ENCODE peak calls at places on chromosomes 3 and 15, in seven cellular contexts. Y is natural killer cell treated with Interleukin-12 subunit alpha and Interleukin-12 subunit beta and Interleukin-15 and Interleukin-18, amount 100 ng/mL, for 72 hours; H is cardiac septum; X is neural crest cell; U is AG08396; G is iPS-NIHi11; R is stimulated activated CD4-positive, alpha-beta T cell treated with anti-CD3 and anti-CD28 coated beads, Interleukin-12 subunit alpha, Interleukin-12 subunit beta, amount 100 ng/mL, for 48 hours. W is an unnamed sample.

GRCh38 chr15:28093761-28094535 is 5.2 kb downstream of the OCA2 start:
- DNase-seq in X (no peak), H (no peak), Y (no peak), G (peak; percentile 42), R (no peak), U (no peak), W (no peak)

GRCh38 chr3:12591456-12591855 is 34.6 kb downstream of the MKRN2 start:
- DNase-seq in R (no peak), G (no peak), Y (no peak), X (no peak), H (no peak), U (no peak), W (no peak)

GRCh38 chr3:57974796-57975388 is 33.3 kb upstream of the FLNB start:
- DNase-seq in X (no peak), G (no peak), H (no peak), R (no peak), U (peak; percentile 78), Y (no peak), W (no peak)

GRCh38 chr15:42020713-42021273 is at the start of gene PLA2G4E:
- DNase-seq in R (no peak), H (no peak), U (no peak), Y (no peak), X (no peak), G (no peak), W (no peak)

GRCh38 chr3:153163349-153164008 is 1.5 kb downstream of the RAP2B start:
- DNase-seq in G (peak; percentile 10), H (no peak), R (no peak), X (no peak), Y (no peak), U (no peak), W (no peak)

GRCh38 chr15:75455982-75456531 is 4.6 kb upstream of the SIN3A start:
- DNase-seq in G (peak; percentile 64), Y (peak; percentile 79), X (no peak), U (peak; percentile 32), R (no peak), H (no peak), W (peak; percentile 50)

GRCh38 chr3:188760408-188760807 is 411.4 kb upstream of the TPRG1 start:
- DNase-seq in U (no peak), H (no peak), R (no peak), X (no peak), G (no peak), Y (no peak), W (no peak)

GRCh38 chr3:30315452-30315851 is 290.9 kb upstream of the TGFBR2 start:
- DNase-seq in G (no peak), U (peak; percentile 16), R (no peak), H (no peak), X (no peak), Y (no peak), W (no peak)

GRCh38 chr3:126469479-126469878 is 6.2 kb downstream of the ZXDC start:
- DNase-seq in R (no peak), U (no peak), G (no peak), H (no peak), X (no peak), Y (peak; percentile 51), W (no peak)

GRCh38 chr3:31364711-31365110 is 168.0 kb upstream of the STT3B start:
- DNase-seq in U (no peak), H (no peak), Y (no peak), X (no peak), G (no peak), R (no peak), W (no peak)

GRCh38 chr3:187261541-187261969 is 30.0 kb downstream of the MASP1 start:
- DNase-seq in R (no peak), H (no peak), X (no peak), G (no peak), Y (no peak), U (peak; percentile 29), W (no peak)

GRCh38 chr3:157111578-157111977 is 48.4 kb downstream of the CCNL1 start:
- DNase-seq in Y (no peak), H (no peak), U (no peak), X (no peak), G (no peak), R (no peak), W (no peak)

GRCh38 chr15:52005748-52006701 is 13.0 kb upstream of the MAPK6 start:
- DNase-seq in G (no peak), U (peak; percentile 43), Y (no peak), H (no peak), X (no peak), R (no peak), W (no peak)

GRCh38 chr3:167728176-167728575 is 6.5 kb downstream of the PDCD10 start:
- DNase-seq in G (no peak), U (peak; percentile 48), H (no peak), Y (no peak), X (no peak), R (no peak), W (no peak)

GRCh38 chr15:55320963-55321362 is 1.9 kb downstream of the PIGB start:
- DNase-seq in G (no peak), U (no peak), R (no peak), X (no peak), H (no peak), Y (no peak), W (no peak)

GRCh38 chr3:69472093-69472492 is 86.2 kb upstream of the FRMD4B start:
- DNase-seq in H (no peak), G (no peak), U (no peak), Y (no peak), X (no peak), R (no peak), W (no peak)

GRCh38 chr15:78541744-78542034 is 1.4 kb downstream of the PSMA4 start:
- DNase-seq in U (no peak), Y (no peak), G (no peak), H (no peak), X (no peak), R (no peak), W (no peak)

GRCh38 chr3:47533481-47533880 is 20.0 kb upstream of the ELP6 start:
- DNase-seq in X (no peak), H (no peak), G (no peak), U (no peak), R (no peak), Y (no peak), W (no peak)

GRCh38 chr3:189272500-189273119 is 100.8 kb downstream of the TPRG1 start:
- DNase-seq in U (no peak), X (no peak), Y (no peak), H (no peak), G (peak; percentile 47), R (no peak), W (peak; percentile 60)

GRCh38 chr3:120153294-120153693 is 59.0 kb upstream of the GSK3B start:
- DNase-seq in Y (no peak), G (no peak), R (no peak), H (no peak), U (peak; percentile 41), X (no peak), W (no peak)

GRCh38 chr3:108430540-108430939 is 79.9 kb downstream of the MYH15 start:
- DNase-seq in R (no peak), Y (no peak), U (no peak), X (no peak), G (no peak), H (no peak), W (no peak)

GRCh38 chr3:55362206-55362960 is 124.7 kb downstream of the WNT5A start:
- DNase-seq in Y (no peak), H (no peak), G (no peak), U (no peak), R (no peak), X (no peak), W (no peak)

W was measured in neural progenitor cell.